ENCODE peak calls at places on chromosomes 16 and 17, in six cellular contexts. One of them, this sample, is unnamed.

GRCh38 chr17:64573214-64573613 is 66.4 kb downstream of the CEP95 start:
- ATAC-seq in upper lobe of left lung: no peak
- ATAC-seq in K562: peak; percentile 28
- ATAC-seq in HepG2: no peak
- ATAC-seq in GM12878: peak; percentile 27
- ATAC-seq in A549: no peak
- ATAC-seq in this sample: no peak

GRCh38 chr16:4615389-4616046 is 830 bp upstream of the UBALD1 start:
- ATAC-seq in A549: no peak
- ATAC-seq in GM12878: no peak
- ATAC-seq in K562: no peak
- ATAC-seq in HepG2: no peak
- ATAC-seq in upper lobe of left lung: no peak
- ATAC-seq in this sample: no peak

GRCh38 chr16:24577167-24577566 is 37.8 kb downstream of the RBBP6 start:
- ATAC-seq in K562: no peak
- ATAC-seq in HepG2: no peak
- ATAC-seq in upper lobe of left lung: no peak
- ATAC-seq in A549: no peak
- ATAC-seq in GM12878: no peak
- ATAC-seq in this sample: no peak

GRCh38 chr16:1740234-1740633 is 31.1 kb downstream of the NME3 start:
- ATAC-seq in upper lobe of left lung: no peak
- ATAC-seq in A549: no peak
- ATAC-seq in GM12878: no peak
- ATAC-seq in HepG2: no peak
- ATAC-seq in K562: no peak
- ATAC-seq in this sample: no peak

GRCh38 chr17:75011788-75012319 is 616 bp upstream of the MRPL58 start:
- ATAC-seq in A549: peak; percentile 8
- ATAC-seq in K562: no peak
- ATAC-seq in GM12878: no peak
- ATAC-seq in HepG2: peak; percentile 61
- ATAC-seq in upper lobe of left lung: peak; percentile 78
- ATAC-seq in this sample: peak; percentile 85

GRCh38 chr16:4868573-4868972 is 21.3 kb downstream of the UBN1 start:
- ATAC-seq in K562: no peak
- ATAC-seq in upper lobe of left lung: no peak
- ATAC-seq in A549: no peak
- ATAC-seq in GM12878: no peak
- ATAC-seq in HepG2: no peak
- ATAC-seq in this sample: no peak

GRCh38 chr17:6554871-6555330 is 1.5 kb downstream of the PITPNM3 start:
- ATAC-seq in A549: no peak
- ATAC-seq in upper lobe of left lung: no peak
- ATAC-seq in HepG2: no peak
- ATAC-seq in GM12878: no peak
- ATAC-seq in K562: no peak
- ATAC-seq in this sample: no peak

GRCh38 chr16:65546353-65546791 is 424.5 kb upstream of the CDH11 start:
- ATAC-seq in upper lobe of left lung: no peak
- ATAC-seq in GM12878: no peak
- ATAC-seq in A549: no peak
- ATAC-seq in K562: no peak
- ATAC-seq in HepG2: no peak
- ATAC-seq in this sample: no peak

GRCh38 chr17:13538841-13539411 is 62.8 kb downstream of the HS3ST3A1 start:
- ATAC-seq in A549: no peak
- ATAC-seq in GM12878: no peak
- ATAC-seq in HepG2: no peak
- ATAC-seq in K562: peak; percentile 87
- ATAC-seq in upper lobe of left lung: no peak
- ATAC-seq in this sample: no peak

GRCh38 chr16:75377971-75378386 is 55.3 kb downstream of the CFDP1 start:
- ATAC-seq in K562: no peak
- ATAC-seq in HepG2: no peak
- ATAC-seq in upper lobe of left lung: no peak
- ATAC-seq in A549: peak; percentile 97
- ATAC-seq in GM12878: no peak
- ATAC-seq in this sample: peak; percentile 73

GRCh38 chr17:6323626-6324356 is 111.1 kb downstream of the AIPL1 start:
- ATAC-seq in HepG2: no peak
- ATAC-seq in K562: no peak
- ATAC-seq in upper lobe of left lung: no peak
- ATAC-seq in A549: no peak
- ATAC-seq in GM12878: no peak
- ATAC-seq in this sample: peak; percentile 41

GRCh38 chr17:42403150-42403549 is 14.9 kb upstream of the STAT3 start:
- ATAC-seq in upper lobe of left lung: no peak
- ATAC-seq in HepG2: peak; percentile 14
- ATAC-seq in K562: peak; percentile 66
- ATAC-seq in GM12878: peak; percentile 81
- ATAC-seq in A549: no peak
- ATAC-seq in this sample: no peak

GRCh38 chr16:67713647-67714273 is 5.4 kb downstream of the GFOD2 start:
- ATAC-seq in A549: no peak
- ATAC-seq in HepG2: no peak
- ATAC-seq in GM12878: peak; percentile 68
- ATAC-seq in upper lobe of left lung: no peak
- ATAC-seq in K562: no peak
- ATAC-seq in this sample: no peak

GRCh38 chr16:31157136-31157535 is 7.3 kb upstream of the PRSS36 start:
- ATAC-seq in K562: peak; percentile 93
- ATAC-seq in GM12878: peak; percentile 73
- ATAC-seq in A549: no peak
- ATAC-seq in HepG2: peak; percentile 57
- ATAC-seq in upper lobe of left lung: peak; percentile 73
- ATAC-seq in this sample: no peak

GRCh38 chr16:59330030-59330670 is 596.0 kb upstream of the GOT2 start:
- ATAC-seq in upper lobe of left lung: no peak
- ATAC-seq in A549: no peak
- ATAC-seq in HepG2: no peak
- ATAC-seq in K562: no peak
- ATAC-seq in GM12878: no peak
- ATAC-seq in this sample: no peak

GRCh38 chr16:50610331-50611262 is 62.4 kb downstream of the NKD1 start:
- ATAC-seq in upper lobe of left lung: no peak
- ATAC-seq in GM12878: peak; percentile 29
- ATAC-seq in A549: no peak
- ATAC-seq in HepG2: peak; percentile 29
- ATAC-seq in K562: peak; percentile 81
- ATAC-seq in this sample: no peak

GRCh38 chr17:14372905-14373559 is 72.2 kb downstream of the HS3ST3B1 start:
- ATAC-seq in A549: no peak
- ATAC-seq in K562: peak; percentile 93
- ATAC-seq in upper lobe of left lung: no peak
- ATAC-seq in GM12878: no peak
- ATAC-seq in HepG2: peak; percentile 95
- ATAC-seq in this sample: no peak

GRCh38 chr16:66622863-66623262 is 18.4 kb downstream of the CMTM3 start:
- ATAC-seq in upper lobe of left lung: no peak
- ATAC-seq in A549: no peak
- ATAC-seq in GM12878: no peak
- ATAC-seq in K562: peak; percentile 7
- ATAC-seq in HepG2: no peak
- ATAC-seq in this sample: no peak

GRCh38 chr16:89944773-89945172 is 3.8 kb upstream of the DEF8 start:
- ATAC-seq in A549: no peak
- ATAC-seq in HepG2: no peak
- ATAC-seq in upper lobe of left lung: no peak
- ATAC-seq in GM12878: peak; percentile 48
- ATAC-seq in K562: no peak
- ATAC-seq in this sample: no peak

GRCh38 chr16:17397499-17397891 is 73.3 kb downstream of the XYLT1 start:
- ATAC-seq in K562: peak; percentile 42
- ATAC-seq in GM12878: no peak
- ATAC-seq in HepG2: peak; percentile 63
- ATAC-seq in A549: peak; percentile 62
- ATAC-seq in upper lobe of left lung: peak; percentile 65
- ATAC-seq in this sample: peak; percentile 69

GRCh38 chr17:47004906-47005305 is 25.9 kb upstream of the RPRML start:
- ATAC-seq in K562: no peak
- ATAC-seq in A549: no peak
- ATAC-seq in GM12878: no peak
- ATAC-seq in HepG2: no peak
- ATAC-seq in upper lobe of left lung: no peak
- ATAC-seq in this sample: no peak
- TF ChIP-seq EP300 in K562: no peak
- TF ChIP-seq EP300 in A549: no peak
- TF ChIP-seq EP300 in GM12878: no peak
- TF ChIP-seq EP300 in HepG2: no peak
- TF ChIP-seq EP300 in upper lobe of left lung: no peak
- TF ChIP-seq EP300 in this sample: no peak

GRCh38 chr16:81560979-81561657 is 116.5 kb downstream of the CMIP start:
- ATAC-seq in upper lobe of left lung: no peak
- ATAC-seq in GM12878: no peak
- ATAC-seq in A549: no peak
- ATAC-seq in K562: no peak
- ATAC-seq in HepG2: no peak
- ATAC-seq in this sample: no peak
- H3K27ac ChIP-seq in upper lobe of left lung: no peak overlapping the region
- H3K27ac ChIP-seq in GM12878: no peak overlapping the region
- H3K27ac ChIP-seq in A549: peak overlapping the region; percentile 63
- H3K27ac ChIP-seq in K562: no peak overlapping the region
- H3K27ac ChIP-seq in HepG2: no peak overlapping the region
- H3K27ac ChIP-seq in this sample: no peak overlapping the region

GRCh38 chr17:8159032-8159400 is 3.7 kb downstream of the VAMP2 start:
- ATAC-seq in HepG2: no peak
- ATAC-seq in upper lobe of left lung: no peak
- ATAC-seq in A549: no peak
- ATAC-seq in GM12878: no peak
- ATAC-seq in K562: no peak
- ATAC-seq in this sample: no peak
- H3K4me1 ChIP-seq in HepG2: peaks cover 59% of the 10 kb centered on the region
- H3K4me1 ChIP-seq in upper lobe of left lung: peaks cover 33% of the 10 kb centered on the region
- H3K4me1 ChIP-seq in A549: peaks cover 50% of the 10 kb centered on the region
- H3K4me1 ChIP-seq in GM12878: peaks cover 30% of the 10 kb centered on the region
- H3K4me1 ChIP-seq in K562: peaks cover 66% of the 10 kb centered on the region
- H3K4me1 ChIP-seq in this sample: peaks cover 36% of the 10 kb centered on the region

DNA sequence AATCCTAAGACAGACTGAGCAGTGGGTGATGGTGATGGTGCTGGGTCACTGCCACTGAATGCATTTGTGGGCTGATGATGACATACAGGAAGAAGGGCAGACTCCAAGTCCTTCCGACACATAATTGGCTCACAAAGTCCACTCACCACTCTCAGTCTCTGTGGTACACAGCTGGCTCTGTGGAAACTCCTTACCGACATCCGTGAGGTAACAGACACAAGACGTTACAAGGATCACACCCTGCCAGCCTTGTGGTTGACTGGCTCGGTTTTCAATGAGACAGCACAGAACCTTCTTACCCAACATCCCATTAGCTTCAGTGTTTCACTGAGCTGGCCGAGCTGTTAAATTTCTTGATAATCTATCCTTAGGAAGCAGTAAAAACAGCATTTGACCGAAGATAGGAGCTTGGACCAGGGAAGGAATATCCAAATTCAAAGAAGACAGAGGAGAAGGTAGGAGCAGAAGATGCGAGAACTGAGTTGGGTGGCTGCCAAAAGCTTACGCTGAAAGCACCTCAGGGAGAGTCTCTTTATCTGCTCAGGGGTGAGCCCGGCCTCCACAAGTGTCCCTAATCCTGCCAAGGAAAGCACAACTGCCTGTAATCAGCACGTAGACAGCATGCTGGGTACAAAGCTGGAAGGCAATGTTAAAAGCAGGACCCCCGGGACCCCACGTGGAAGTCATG is 5.5 kb upstream of the MXRA7 start:
- ATAC-seq in upper lobe of left lung: peak; percentile 90
- ATAC-seq in GM12878: no peak
- ATAC-seq in K562: peak; percentile 81
- ATAC-seq in A549: no peak
- ATAC-seq in HepG2: no peak
- ATAC-seq in this sample: peak; percentile 81
- TF ChIP-seq EP300 in upper lobe of left lung: no peak
- TF ChIP-seq EP300 in GM12878: no peak
- TF ChIP-seq EP300 in K562: peak; percentile 26
- TF ChIP-seq EP300 in A549: no peak
- TF ChIP-seq EP300 in HepG2: no peak
- TF ChIP-seq EP300 in this sample: no peak

GRCh38 chr16:83842291-83842690 is 34.5 kb downstream of the HSBP1 start:
- ATAC-seq in A549: no peak
- ATAC-seq in GM12878: no peak
- ATAC-seq in upper lobe of left lung: no peak
- ATAC-seq in HepG2: no peak
- ATAC-seq in K562: no peak
- ATAC-seq in this sample: no peak

GRCh38 chr16:83839561-83839960 is 31.8 kb downstream of the HSBP1 start:
- ATAC-seq in HepG2: no peak
- ATAC-seq in GM12878: no peak
- ATAC-seq in upper lobe of left lung: no peak
- ATAC-seq in K562: no peak
- ATAC-seq in A549: no peak
- ATAC-seq in this sample: no peak

GRCh38 chr16:83837566-83837965 is 29.8 kb downstream of the HSBP1 start:
- ATAC-seq in GM12878: no peak
- ATAC-seq in K562: no peak
- ATAC-seq in HepG2: no peak
- ATAC-seq in A549: no peak
- ATAC-seq in upper lobe of left lung: no peak
- ATAC-seq in this sample: no peak

GRCh38 chr16:83838151-83838550 is 30.4 kb downstream of the HSBP1 start:
- ATAC-seq in GM12878: no peak
- ATAC-seq in A549: no peak
- ATAC-seq in upper lobe of left lung: no peak
- ATAC-seq in HepG2: no peak
- ATAC-seq in K562: no peak
- ATAC-seq in this sample: no peak

DNA sequence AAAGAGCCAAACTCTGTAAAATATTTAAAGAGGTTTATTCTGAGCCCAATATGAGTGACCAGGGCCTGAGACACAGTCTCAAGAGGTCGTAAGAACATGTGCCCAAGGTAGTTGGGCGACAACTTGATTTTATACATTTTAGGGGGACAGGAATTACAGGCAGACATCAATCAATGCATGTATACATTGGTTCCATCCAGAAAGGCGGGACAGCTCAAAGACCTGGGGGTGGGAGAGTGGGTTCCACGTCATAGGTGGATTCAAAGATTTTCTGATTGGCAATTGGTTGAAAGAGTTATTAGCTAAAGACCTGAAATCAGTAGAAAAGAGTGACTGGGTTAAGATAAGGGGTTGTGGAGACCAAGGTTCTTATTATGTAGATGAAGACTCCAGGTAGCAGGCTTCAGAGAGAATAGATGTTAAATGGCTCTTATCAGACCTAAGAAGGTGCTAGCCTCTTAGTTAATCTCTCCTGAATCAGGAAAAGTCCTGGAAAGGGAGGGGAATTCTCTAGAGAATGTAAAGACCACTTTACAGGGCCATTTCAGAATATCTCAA is 32.4 kb downstream of the HSBP1 start:
- ATAC-seq in HepG2: no peak
- ATAC-seq in A549: no peak
- ATAC-seq in upper lobe of left lung: no peak
- ATAC-seq in K562: no peak
- ATAC-seq in GM12878: no peak
- ATAC-seq in this sample: no peak
- H3K27ac ChIP-seq in HepG2: no peak overlapping the region
- H3K27ac ChIP-seq in A549: no peak overlapping the region
- H3K27ac ChIP-seq in upper lobe of left lung: no peak overlapping the region
- H3K27ac ChIP-seq in K562: no peak overlapping the region
- H3K27ac ChIP-seq in GM12878: no peak overlapping the region
- H3K27ac ChIP-seq in this sample: no peak overlapping the region

GRCh38 chr17:50056217-50056960 is 479 bp downstream of the ITGA3 start:
- ATAC-seq in HepG2: peak; percentile 86
- ATAC-seq in A549: peak; percentile 62
- ATAC-seq in upper lobe of left lung: peak; percentile 43
- ATAC-seq in GM12878: peak; percentile 86
- ATAC-seq in K562: peak; percentile 88
- ATAC-seq in this sample: peak; percentile 32
- H3K4me1 ChIP-seq in HepG2: peaks cover 53% of the 10 kb centered on the region
- H3K4me1 ChIP-seq in A549: peaks cover 74% of the 10 kb centered on the region
- H3K4me1 ChIP-seq in upper lobe of left lung: peaks cover 75% of the 10 kb centered on the region
- H3K4me1 ChIP-seq in GM12878: peaks cover 8% of the 10 kb centered on the region
- H3K4me1 ChIP-seq in K562: peaks cover 15% of the 10 kb centered on the region
- H3K4me1 ChIP-seq in this sample: peaks cover 77% of the 10 kb centered on the region